ENCODE peak calls at places on chromosome 1, in six cellular contexts. Y is AG08396; S is GM12892; K is central memory CD4-positive, alpha-beta T cell; B is CD4-positive, CD25-positive, alpha-beta regulatory T cell; X is tibial artery. C is an unnamed sample.

GRCh38 chr1:154502066-154502741 is at the start of the genes SHE and TDRD10:
- DNase-seq in Y (no peak), S (no peak), K (no peak), B (peak), X (no peak), C (no peak)

GRCh38 chr1:212218911-212219310 is 66.3 kb upstream of the PPP2R5A start:
- DNase-seq in Y (peak), S (peak), K (no peak), B (no peak), X (no peak), C (no peak)

GRCh38 chr1:153768316-153769126 is 6.7 kb upstream of the SLC27A3 start:
- DNase-seq in Y (no peak), S (no peak), K (no peak), B (no peak), X (no peak), C (peak)

GRCh38 chr1:26122988-26123973 is 11.7 kb downstream of the PDIK1L start:
- DNase-seq in Y (peak), S (no peak), K (no peak), B (no peak), X (no peak), C (no peak)

GRCh38 chr1:175150596-175151319 is 41.8 kb downstream of the KIAA0040 start:
- DNase-seq in Y (peak), S (no peak), K (no peak), B (no peak), X (no peak), C (no peak)

GRCh38 chr1:125065821-125066180 is 3881.0 kb downstream of the SRGAP2C start:
- DNase-seq in Y (no peak), S (no peak), K (no peak), B (no peak), X (no peak), C (no peak)

GRCh38 chr1:31769720-31770390 is 5.7 kb upstream of the ADGRB2 start:
- DNase-seq in Y (no peak), S (no peak), K (no peak), B (no peak), X (no peak), C (peak)

GRCh38 chr1:7630378-7630777 is 140.7 kb upstream of the VAMP3 start:
- DNase-seq in Y (no peak), S (no peak), K (no peak), B (no peak), X (no peak), C (no peak)

GRCh38 chr1:146034976-146035469 is 13.5 kb upstream of the HJV start:
- DNase-seq in Y (no peak), S (no peak), K (no peak), B (no peak), X (no peak), C (no peak)

GRCh38 chr1:15620155-15620545 is 2.9 kb downstream of the DDI2 start:
- DNase-seq in Y (peak), S (no peak), K (peak), B (no peak), X (no peak), C (no peak)

GRCh38 chr1:4549933-4550332 is 104.5 kb upstream of the AJAP1 start:
- DNase-seq in Y (no peak), S (no peak), K (no peak), B (no peak), X (no peak), C (no peak)

GRCh38 chr1:38929476-38929875 is 12.2 kb downstream of the RHBDL2 start:
- DNase-seq in Y (peak), S (no peak), K (no peak), B (no peak), X (no peak), C (no peak)

C was measured in pancreas.